ENCODE peak calls at places on chromosomes 16 and 17, in four cellular contexts. X, Y, K and T are unnamed samples.

GRCh38 chr17:61389670-61390478 is 9.8 kb upstream of the TBX2 start:
- DNase-seq in Y (peak), X (no peak), K (no peak), T (peak)

GRCh38 chr17:65359016-65359415 is 202.4 kb downstream of the AXIN2 start:
- DNase-seq in K (peak), X (no peak), Y (no peak), T (no peak)

GRCh38 chr16:4194661-4195060 is 47.2 kb downstream of the SRL start:
- DNase-seq in X (no peak), Y (no peak), K (no peak), T (no peak)

GRCh38 chr17:60604686-60605334 is 4.8 kb downstream of the PPM1D start:
- DNase-seq in Y (no peak), X (no peak), K (peak), T (no peak)

GRCh38 chr16:89924298-89924924 is 1.3 kb downstream of the TUBB3 start:
- DNase-seq in X (peak), Y (no peak), K (no peak), T (no peak)

GRCh38 chr17:16415031-16415924 is at the start of gene TRPV2:
- DNase-seq in X (peak), K (no peak), Y (peak), T (no peak)

GRCh38 chr17:51120357-51120738 is 320 bp downstream of the SPAG9 start:
- DNase-seq in X (peak), Y (peak), K (no peak), T (peak)

GRCh38 chr16:86575754-86576557 is 2.4 kb upstream of the FOXL1 start:
- DNase-seq in K (peak), X (no peak), Y (no peak), T (peak)

GRCh38 chr16:560221-560700 is at the start of gene PRR35:
- DNase-seq in K (no peak), Y (no peak), X (no peak), T (no peak)

GRCh38 chr17:63785556-63785955 is 11.6 kb downstream of the DDX42 start:
- DNase-seq in X (no peak), K (no peak), Y (no peak), T (no peak)

GRCh38 chr17:42289863-42290165 is 1.5 kb downstream of the STAT5A start:
- DNase-seq in Y (no peak), X (no peak), K (no peak), T (no peak)

GRCh38 chr17:72462814-72463213 is 342.0 kb downstream of the SOX9 start:
- DNase-seq in X (no peak), K (no peak), Y (no peak), T (no peak)

GRCh38 chr17:75698659-75699058 is 22.6 kb upstream of the ITGB4 start:
- DNase-seq in K (no peak), Y (no peak), X (no peak), T (no peak)

GRCh38 chr16:66273036-66273435 is 93.5 kb upstream of the CDH5 start:
- DNase-seq in K (no peak), Y (no peak), X (no peak), T (no peak)

GRCh38 chr17:80469667-80470066 is 6.7 kb downstream of the NPTX1 start:
- DNase-seq in K (no peak), Y (no peak), X (no peak), T (no peak)

GRCh38 chr17:5582177-5582885 is 2.0 kb downstream of the NLRP1 start:
- DNase-seq in X (no peak), K (no peak), Y (no peak), T (no peak)

GRCh38 chr17:16261049-16261448 is 44.0 kb downstream of the PIGL start:
- DNase-seq in Y (no peak), K (no peak), X (no peak), T (no peak)

GRCh38 chr16:31868701-31869167 is 4.9 kb upstream of the ZNF267 start:
- DNase-seq in K (peak), Y (no peak), X (peak), T (peak)

GRCh38 chr16:30841332-30841731 is 52.5 kb downstream of the BCL7C start:
- DNase-seq in K (no peak), Y (no peak), X (no peak), T (no peak)

GRCh38 chr17:2192367-2193028 is 111.1 kb downstream of the SMG6 start:
- DNase-seq in X (no peak), K (peak), Y (no peak), T (peak)

GRCh38 chr17:55845385-55845784 is 94.5 kb downstream of the PCTP start:
- DNase-seq in Y (peak), K (no peak), X (no peak), T (peak)

GRCh38 chr16:58458634-58459343 is 41.2 kb upstream of the NDRG4 start:
- DNase-seq in X (no peak), K (no peak), Y (no peak), T (no peak)

GRCh38 chr17:49456172-49456965 is 38.7 kb upstream of the NGFR start:
- DNase-seq in Y (no peak), X (no peak), K (no peak), T (no peak)

GRCh38 chr17:55005520-55005919 is 37.0 kb downstream of the STXBP4 start:
- DNase-seq in X (no peak), Y (no peak), K (no peak), T (no peak)

GRCh38 chr16:65697061-65697460 is 575.2 kb upstream of the CDH11 start:
- DNase-seq in Y (no peak), X (no peak), K (no peak), T (no peak)